ENCODE peak calls at places on chromosomes 13 and 19, in seven cellular contexts. E is SK-N-SH, N is K562, S is H1, Y is HepG2, G is GM12878, J is HCT116. C is an unnamed sample.
A peak's percentile ranks its signal among the peaks of the same experiment; 100 is the strongest.

GRCh38 chr13:67554296-67554695 is 324.2 kb upstream of the PCDH9 start:
- DNase-seq in E (no peak), N (no peak), S (no peak), Y (no peak), G (no peak), J (no peak), C (no peak)

GRCh38 chr19:28168557-28168956 is 1044.4 kb downstream of the UQCRFS1 start:
- DNase-seq in E (no peak), N (no peak), S (peak; percentile 52), Y (no peak), G (no peak), J (no peak), C (no peak)

GRCh38 chr19:34475026-34475974 is 6.3 kb upstream of the WTIP start:
- DNase-seq in E (no peak), N (no peak), S (no peak), Y (no peak), G (no peak), J (no peak), C (no peak)

GRCh38 chr19:3196064-3196932 is 10.6 kb downstream of the NCLN start:
- DNase-seq in E (peak; percentile 60), N (no peak), S (no peak), Y (no peak), G (no peak), J (no peak), C (no peak)

GRCh38 chr13:95492044-95492801 is 60.3 kb upstream of the CLDN10 start:
- DNase-seq in E (no peak), N (no peak), S (no peak), Y (no peak), G (no peak), J (no peak), C (no peak)

GRCh38 chr13:94169783-94170513 is 309.5 kb downstream of the DCT start:
- DNase-seq in E (no peak), N (no peak), S (no peak), Y (no peak), G (no peak), J (no peak), C (peak; percentile 16)

GRCh38 chr13:61362522-61362921 is 53.1 kb downstream of the PCDH20 start:
- DNase-seq in E (no peak), N (no peak), S (no peak), Y (no peak), G (no peak), J (no peak), C (no peak)

GRCh38 chr13:112730157-112730671 is 40.4 kb downstream of the ATP11A start:
- DNase-seq in E (no peak), N (no peak), S (no peak), Y (no peak), G (no peak), J (no peak), C (no peak)

GRCh38 chr19:1864480-1865171 is 1.2 kb upstream of the KLF16 start:
- DNase-seq in E (peak; percentile 90), N (peak; percentile 79), S (peak; percentile 91), Y (peak; percentile 66), G (no peak), J (no peak), C (peak; percentile 72)

GRCh38 chr13:112837371-112838037 is 131.5 kb upstream of the MCF2L start:
- DNase-seq in E (no peak), N (no peak), S (no peak), Y (no peak), G (no peak), J (no peak), C (no peak)

GRCh38 chr13:110921695-110922094 is 6.8 kb upstream of the ANKRD10 start:
- DNase-seq in E (no peak), N (no peak), S (peak; percentile 35), Y (no peak), G (no peak), J (no peak), C (no peak)

GRCh38 chr13:97797553-97797952 is 155.9 kb upstream of the IPO5 start:
- DNase-seq in E (no peak), N (no peak), S (no peak), Y (no peak), G (no peak), J (no peak), C (no peak)

GRCh38 chr19:29531458-29532025 is 5.7 kb downstream of the VSTM2B start:
- DNase-seq in E (no peak), N (no peak), S (no peak), Y (no peak), G (no peak), J (no peak), C (no peak)

GRCh38 chr19:33634361-33635091 is 12.8 kb downstream of the CHST8 start:
- DNase-seq in E (no peak), N (no peak), S (no peak), Y (no peak), G (no peak), J (no peak), C (no peak)

GRCh38 chr19:1470864-1471513 is 8.0 kb downstream of the C19orf25 start:
- DNase-seq in E (no peak), N (no peak), S (peak; percentile 86), Y (no peak), G (no peak), J (no peak), C (peak; percentile 70)

GRCh38 chr13:39196957-39197644 is 158.8 kb downstream of the NHLRC3 start:
- DNase-seq in E (no peak), N (no peak), S (no peak), Y (no peak), G (no peak), J (no peak), C (no peak)

GRCh38 chr19:30799854-30800755 is 427.9 kb downstream of the ZNF536 start:
- DNase-seq in E (no peak), N (peak; percentile 77), S (peak; percentile 90), Y (peak; percentile 3), G (no peak), J (no peak), C (peak; percentile 37)

GRCh38 chr19:46631481-46631880 is 4.5 kb downstream of the GNG8 start:
- DNase-seq in E (no peak), N (no peak), S (no peak), Y (no peak), G (no peak), J (no peak), C (no peak)

GRCh38 chr13:97490702-97491307 is 56.8 kb downstream of the RAP2A start:
- DNase-seq in E (no peak), N (no peak), S (no peak), Y (no peak), G (no peak), J (no peak), C (no peak)

GRCh38 chr19:14352526-14352925 is 28.7 kb upstream of the ADGRE5 start:
- DNase-seq in E (no peak), N (no peak), S (no peak), Y (no peak), G (no peak), J (no peak), C (no peak)

GRCh38 chr13:90675129-90675528 is 672.4 kb upstream of the MIR17HG start:
- DNase-seq in E (peak; percentile 11), N (no peak), S (no peak), Y (no peak), G (no peak), J (no peak), C (no peak)

GRCh38 chr13:32141462-32141861 is 109.9 kb downstream of the FRY start:
- DNase-seq in E (no peak), N (no peak), S (no peak), Y (no peak), G (no peak), J (no peak), C (no peak)

GRCh38 chr13:34458756-34459462 is 483.2 kb upstream of the NBEA start:
- DNase-seq in E (no peak), N (no peak), S (no peak), Y (no peak), G (no peak), J (no peak), C (no peak)

GRCh38 chr13:95564948-95565347 is 12.4 kb downstream of the CLDN10 start:
- DNase-seq in E (no peak), N (no peak), S (no peak), Y (no peak), G (no peak), J (no peak), C (no peak)

GRCh38 chr13:95858286-95859075 is 181.5 kb downstream of the DNAJC3 start:
- DNase-seq in E (no peak), N (no peak), S (no peak), Y (no peak), G (no peak), J (no peak), C (no peak)

DNA sequence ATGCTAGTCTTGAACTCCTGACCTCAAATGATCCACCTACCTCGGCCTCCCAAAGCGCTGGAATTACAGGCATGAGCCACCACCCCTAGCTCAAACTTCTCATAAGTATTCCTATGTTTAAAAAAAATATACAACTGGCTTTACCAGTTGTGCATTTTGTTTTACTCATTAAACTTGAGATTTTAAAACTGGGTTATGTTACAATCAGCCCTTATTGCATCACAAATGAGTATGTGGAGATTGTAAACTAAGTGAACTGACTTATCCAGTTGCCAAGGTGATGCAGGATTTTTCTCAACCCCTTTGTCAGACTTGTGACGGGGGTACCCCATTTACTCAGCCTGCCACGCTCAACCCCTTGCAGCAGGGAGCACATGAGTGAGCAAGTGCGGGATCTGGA is 14.4 kb upstream of the GTF2F2 start:
- DNase-seq in E (no peak), N (no peak), S (no peak), Y (no peak), G (no peak), J (no peak), C (no peak)
- TF ChIP-seq JUND in E (no peak), N (no peak), S (no peak), Y (no peak), G (no peak), J (no peak), C (no peak)

GRCh38 chr13:50589651-50590054 is 253.8 kb downstream of the DLEU7 start:
- DNase-seq in E (no peak), N (no peak), S (no peak), Y (no peak), G (no peak), J (no peak), C (no peak)

GRCh38 chr13:50587839-50588373 is 255.6 kb downstream of the DLEU7 start:
- DNase-seq in E (no peak), N (no peak), S (no peak), Y (no peak), G (no peak), J (no peak), C (no peak)

GRCh38 chr13:50587122-50587521 is 256.4 kb downstream of the DLEU7 start:
- DNase-seq in E (no peak), N (no peak), S (no peak), Y (no peak), G (no peak), J (no peak), C (no peak)

GRCh38 chr13:50588736-50589135 is 254.8 kb downstream of the DLEU7 start:
- DNase-seq in E (no peak), N (no peak), S (no peak), Y (no peak), G (no peak), J (no peak), C (no peak)

GRCh38 chr13:50589139-50589538 is 254.4 kb downstream of the DLEU7 start:
- DNase-seq in E (peak; percentile 16), N (no peak), S (no peak), Y (no peak), G (no peak), J (no peak), C (no peak)
- TF ChIP-seq JUND in E (no peak), N (no peak), S (no peak), Y (no peak), G (no peak), J (no peak), C (no peak)

GRCh38 chr19:44430956-44431355 is 17.3 kb downstream of the ZNF229 start:
- DNase-seq in E (no peak), N (no peak), S (no peak), Y (no peak), G (no peak), J (no peak), C (no peak)
- TF ChIP-seq JUND in E (no peak), N (no peak), S (no peak), Y (no peak), G (no peak), J (no peak), C (no peak)

GRCh38 chr19:6357174-6357573 is 4.2 kb upstream of the CLPP start:
- DNase-seq in E (no peak), N (no peak), S (no peak), Y (no peak), G (no peak), J (no peak), C (no peak)
- TF ChIP-seq JUND in E (no peak), N (no peak), S (no peak), Y (no peak), G (no peak), J (no peak), C (no peak)

C was measured in T47D.